ENCODE peak calls at places on chromosomes 3 and 15, in four cellular contexts. I, K, O and R are unnamed samples.
A peak's percentile ranks its signal among the peaks of the same experiment; 100 is the strongest.

GRCh38 chr3:10393514-10393913 is 72.6 kb upstream of the SEC13 start:
- DNase-seq in K (no peak), O (no peak), I (no peak), R (no peak)

GRCh38 chr3:124995460-124995994 is 60.3 kb downstream of the HEG1 start:
- DNase-seq in K (peak; percentile 13), I (peak; percentile 49), O (peak; percentile 60), R (peak; percentile 60)

GRCh38 chr15:45921376-45921775 is 286.5 kb downstream of the SQOR start:
- DNase-seq in K (no peak), O (peak; percentile 43), I (peak; percentile 10), R (no peak)

GRCh38 chr3:120741837-120742197 is 499 bp downstream of the RABL3 start:
- DNase-seq in I (peak; percentile 9), K (no peak), O (no peak), R (no peak)

GRCh38 chr3:14424711-14425573 is 22.5 kb downstream of the SLC6A6 start:
- DNase-seq in K (peak; percentile 51), O (peak; percentile 51), I (no peak), R (no peak)

GRCh38 chr15:67807141-67807540 is 18.2 kb upstream of the SKOR1 start:
- DNase-seq in K (no peak), I (no peak), O (no peak), R (no peak)

GRCh38 chr3:16372362-16373269 is 107.6 kb downstream of the OXNAD1 start:
- DNase-seq in K (no peak), O (no peak), I (no peak), R (no peak)

GRCh38 chr3:183533410-183534132 is 21.9 kb downstream of the KLHL6 start:
- DNase-seq in I (no peak), K (no peak), O (no peak), R (peak; percentile 12)

GRCh38 chr3:186298876-186299275 is 63.2 kb downstream of the DGKG start:
- DNase-seq in I (no peak), O (no peak), K (no peak), R (no peak)

DNA sequence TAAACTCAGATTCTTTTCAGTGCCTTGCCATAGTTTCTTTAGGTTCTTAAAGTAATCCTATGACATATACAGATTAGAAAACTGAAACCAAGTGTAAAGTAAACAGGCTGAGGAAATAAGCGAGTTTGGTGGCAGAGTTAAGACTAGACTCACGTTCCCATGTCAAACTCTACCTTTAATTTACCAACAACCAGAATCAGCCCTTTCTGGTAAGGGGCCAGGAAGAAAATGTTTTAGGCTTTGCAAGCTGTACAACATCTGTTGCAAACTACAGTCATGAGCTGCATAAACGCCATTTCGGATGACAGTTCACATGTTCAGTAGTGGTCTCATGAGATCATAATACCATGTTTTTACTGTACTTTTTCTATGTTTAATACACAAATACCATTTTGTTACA is 128.0 kb upstream of the PRICKLE2 start:
- DNase-seq in I (no peak), K (no peak), O (no peak), R (peak; percentile 44)
- H3K9ac ChIP-seq in I (no peak overlapping the region), K (no peak overlapping the region), O (no peak overlapping the region), R (no peak overlapping the region)

GRCh38 chr15:77944002-77944867 is 133.3 kb downstream of the TBC1D2B start:
- DNase-seq in K (peak; percentile 36), I (peak; percentile 88), O (peak; percentile 91), R (peak; percentile 73)
- H3K4me3 ChIP-seq in K (peak overlapping the region; percentile 37), I (no peak overlapping the region), O (peak overlapping the region; percentile 34), R (peak overlapping the region; percentile 74)

DNA sequence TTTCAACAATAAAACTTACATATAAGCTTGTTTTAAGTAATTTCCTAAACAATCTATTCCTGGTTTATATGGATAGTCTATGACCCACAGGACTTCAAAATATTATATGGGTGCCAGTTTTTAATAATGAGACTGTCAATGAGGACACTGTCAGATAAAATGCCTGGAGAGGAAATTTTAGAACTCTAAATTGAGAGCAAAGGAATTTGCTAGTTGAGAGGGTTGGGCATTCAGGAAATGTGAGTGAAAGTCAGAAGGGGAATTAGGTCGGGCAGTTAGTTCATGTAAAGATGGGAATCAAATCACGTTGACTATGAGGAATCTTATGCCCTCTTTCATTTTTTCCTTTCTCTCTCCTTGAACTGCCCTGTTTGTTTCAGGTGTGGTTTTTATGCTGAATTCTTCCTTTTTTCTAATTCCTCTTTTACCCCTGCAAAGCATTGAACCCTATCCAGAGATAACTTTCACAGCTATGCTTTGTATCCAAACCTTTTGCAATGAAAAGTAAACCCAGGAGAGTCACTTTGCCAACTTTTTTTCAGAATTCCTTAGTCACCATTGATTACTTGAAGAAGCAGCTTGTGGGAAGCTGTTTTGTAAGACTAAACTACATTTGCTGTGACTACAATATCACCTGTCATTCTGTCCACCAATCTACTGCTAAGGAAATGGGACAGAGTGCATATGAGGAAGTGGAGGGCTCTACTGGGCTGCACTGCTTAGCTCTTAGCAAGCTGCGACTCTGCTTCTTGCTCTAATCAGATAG is 27.8 kb downstream of the CHP1 start:
- DNase-seq in K (no peak), O (no peak), I (peak; percentile 40), R (peak; percentile 31)
- H3K9ac ChIP-seq in K (no peak overlapping the region), O (no peak overlapping the region), I (peak overlapping the region; percentile 16), R (peak overlapping the region; percentile 76)

DNA sequence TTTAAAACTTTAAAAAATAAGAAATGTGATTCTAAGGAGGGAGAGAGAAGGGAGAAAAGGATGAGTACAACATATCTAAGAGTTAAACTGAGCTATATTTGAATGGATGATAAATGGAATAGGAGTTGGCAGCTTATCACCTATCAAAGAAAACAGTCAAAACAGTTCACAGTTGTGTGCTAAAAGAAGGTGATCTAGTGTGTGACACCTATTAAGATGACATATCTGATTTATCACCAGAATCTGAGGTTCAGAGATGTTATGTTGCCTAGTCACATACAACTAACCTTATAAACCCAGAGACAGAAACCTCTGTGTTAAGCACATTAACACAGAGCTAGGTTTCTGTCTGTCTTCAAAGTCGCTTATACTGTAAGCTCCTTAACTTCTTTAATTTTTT is 3.0 kb downstream of the ATP13A3 start:
- DNase-seq in K (no peak), O (no peak), I (no peak), R (no peak)
- H3K4me3 ChIP-seq in K (no peak overlapping the region), O (no peak overlapping the region), I (no peak overlapping the region), R (peak overlapping the region; percentile 97)

GRCh38 chr15:60751985-60752952 is 273.3 kb upstream of the ICE2 start:
- DNase-seq in K (no peak), O (no peak), I (peak; percentile 96), R (peak; percentile 91)
- H3K9ac ChIP-seq in K (no peak overlapping the region), O (no peak overlapping the region), I (peak overlapping the region; percentile 69), R (peak overlapping the region; percentile 50)